ENCODE peak calls at places on chromosome 20, in four cellular contexts. V is neuronal stem cell; N is stimulated activated naive CD8-positive, alpha-beta T cell treated with anti-CD3 and anti-CD28 coated beads, Interleukin-15, Interleukin-2, amounts not matched to agents 100 U/mL and 50 U/mL, for 24 hours; L is HFFc6. R is an unnamed sample.
A peak's percentile ranks its signal among the peaks of the same experiment; 100 is the strongest.

GRCh38 chr20:9989066-9989724 is 45.6 kb upstream of the ANKEF1 start:
- DNase-seq in V (no peak), N (no peak), L (no peak), R (no peak)

GRCh38 chr20:17611290-17611539 is 41.3 kb downstream of the DSTN start:
- DNase-seq in V (no peak), N (no peak), L (no peak), R (no peak)

GRCh38 chr20:54662064-54662463 is 186.7 kb downstream of the DOK5 start:
- DNase-seq in V (no peak), N (no peak), L (no peak), R (no peak)

GRCh38 chr20:62807444-62808210 is 3.0 kb downstream of the OGFR start:
- DNase-seq in V (no peak), N (no peak), L (no peak), R (no peak)

GRCh38 chr20:34922654-34923381 is 32.8 kb downstream of the GSS start:
- DNase-seq in V (no peak), N (no peak), L (peak; percentile 75), R (no peak)

GRCh38 chr20:63027425-63028389 is 20.9 kb upstream of the BHLHE23 start:
- DNase-seq in V (no peak), N (no peak), L (peak; percentile 9), R (no peak)

GRCh38 chr20:58903636-58904035 is 51.1 kb downstream of the GNAS start:
- DNase-seq in V (no peak), N (no peak), L (no peak), R (no peak)

GRCh38 chr20:41136695-41137411 is 490 bp upstream of the PLCG1 start:
- DNase-seq in V (peak; percentile 85), N (peak; percentile 91), L (peak; percentile 49), R (peak; percentile 49)

GRCh38 chr20:51335329-51335841 is 207.1 kb downstream of the NFATC2 start:
- DNase-seq in V (no peak), N (no peak), L (peak; percentile 96), R (no peak)

GRCh38 chr20:61477366-61477966 is 225.4 kb downstream of the CDH4 start:
- DNase-seq in V (no peak), N (no peak), L (no peak), R (no peak)

GRCh38 chr20:51636123-51636522 is 93.6 kb upstream of the NFATC2 start:
- DNase-seq in V (no peak), N (peak; percentile 19), L (no peak), R (no peak)

GRCh38 chr20:62830251-62830650 is 13.4 kb downstream of the COL9A3 start:
- DNase-seq in V (no peak), N (no peak), L (no peak), R (no peak)

GRCh38 chr20:34834459-34834893 is 9.0 kb upstream of the NCOA6 start:
- DNase-seq in V (no peak), N (no peak), L (peak; percentile 44), R (peak; percentile 11)

GRCh38 chr20:58634818-58635665 is 16.0 kb upstream of the STX16 start:
- DNase-seq in V (no peak), N (peak; percentile 68), L (no peak), R (no peak)

GRCh38 chr20:62608218-62608565 is 34.1 kb upstream of the SLCO4A1 start:
- DNase-seq in V (no peak), N (no peak), L (no peak), R (no peak)

GRCh38 chr20:1623501-1624250 is 3.9 kb upstream of the SIRPB1 start:
- DNase-seq in V (no peak), N (no peak), L (no peak), R (no peak)

GRCh38 chr20:48824830-48825550 is 2.8 kb downstream of the PREX1 start:
- DNase-seq in V (peak; percentile 44), N (no peak), L (no peak), R (no peak)

GRCh38 chr20:56925696-56926101 is 296.6 kb downstream of the TFAP2C start:
- DNase-seq in V (no peak), N (no peak), L (no peak), R (no peak)